ENCODE peak calls at places on chromosomes 6 and 20, in seven cellular contexts. F is myocyte; H is fibroblast of pulmonary artery; K is anterior cingulate cortex; W is activated CD4-positive, CD25-positive, alpha-beta regulatory T cell; G is stimulated activated CD4-positive, alpha-beta T cell treated with anti-CD3 and anti-CD28 coated beads, Interleukin-2, amount 100 ng/mL, for 48 hours; L is NCI-H2171. E is an unnamed sample.

GRCh38 chr6:43776799-43777776 is 7.1 kb downstream of the VEGFA start:
- DNase-seq in F (peak), W (no peak), L (no peak), H (no peak), G (no peak), K (no peak), E (no peak)

GRCh38 chr20:61762886-61763739 is 302.6 kb downstream of the TAF4 start:
- DNase-seq in H (no peak), L (no peak), G (no peak), W (no peak), K (no peak), F (no peak), E (no peak)

GRCh38 chr20:48143435-48144081 is 358.3 kb upstream of the SULF2 start:
- DNase-seq in F (no peak), K (no peak), H (no peak), L (peak), W (no peak), G (no peak), E (no peak)

GRCh38 chr6:99241905-99242534 is 107.5 kb downstream of the FAXC start:
- DNase-seq in G (no peak), H (peak), W (no peak), L (no peak), F (peak), K (no peak), E (peak)

GRCh38 chr20:46984391-46984790 is 89.7 kb downstream of the EYA2 start:
- DNase-seq in H (peak), K (no peak), L (no peak), G (no peak), F (no peak), W (no peak), E (peak)

GRCh38 chr6:165889636-165890403 is 226.8 kb upstream of the PDE10A start:
- DNase-seq in H (peak), K (no peak), F (peak), W (no peak), G (peak), L (no peak), E (peak)

GRCh38 chr20:63502671-63503172 is 3.8 kb upstream of the EEF1A2 start:
- DNase-seq in H (no peak), K (no peak), F (no peak), L (peak), W (no peak), G (no peak), E (no peak)

GRCh38 chr20:4767084-4767483 is 45.4 kb downstream of the PRND start:
- DNase-seq in W (no peak), F (no peak), G (no peak), K (no peak), H (no peak), L (no peak), E (no peak)

GRCh38 chr6:39157511-39157910 is 42.5 kb upstream of the SAYSD1 start:
- DNase-seq in W (no peak), L (no peak), F (no peak), G (no peak), H (no peak), K (no peak), E (no peak)

GRCh38 chr6:22821664-22822320 is 252.4 kb downstream of the HDGFL1 start:
- DNase-seq in L (no peak), G (no peak), W (no peak), F (peak), H (peak), K (no peak), E (peak)

GRCh38 chr20:50279988-50280850 is 89.6 kb downstream of the CEBPB start:
- DNase-seq in F (no peak), G (no peak), L (no peak), W (no peak), H (no peak), K (no peak), E (no peak)

GRCh38 chr6:46452312-46452917 is 38.8 kb downstream of the RCAN2 start:
- DNase-seq in K (no peak), L (no peak), F (no peak), H (no peak), W (no peak), G (no peak), E (no peak)

GRCh38 chr20:17562804-17563305 is 7.0 kb upstream of the DSTN start:
- DNase-seq in G (no peak), W (no peak), F (peak), K (no peak), H (peak), L (no peak), E (peak)

GRCh38 chr6:15310680-15311079 is 64.8 kb downstream of the JARID2 start:
- DNase-seq in G (no peak), K (no peak), F (peak), L (no peak), W (no peak), H (no peak), E (no peak)

GRCh38 chr20:266604-267562 is 9.4 kb downstream of the DEFB132 start:
- DNase-seq in F (peak), W (peak), G (peak), H (peak), L (peak), K (peak), E (peak)

GRCh38 chr6:80356545-80356944 is 250.1 kb downstream of the BCKDHB start:
- DNase-seq in W (no peak), K (no peak), L (no peak), F (no peak), G (no peak), H (no peak), E (no peak)

GRCh38 chr20:44536139-44536538 is 14.3 kb upstream of the SERINC3 start:
- DNase-seq in H (no peak), F (no peak), K (no peak), L (no peak), G (no peak), W (no peak), E (no peak)

GRCh38 chr20:40813213-40813510 is 124.1 kb upstream of the MAFB start:
- DNase-seq in W (no peak), G (no peak), H (no peak), F (peak), K (no peak), L (no peak), E (no peak)

GRCh38 chr6:2558098-2558770 is 192.5 kb downstream of the MYLK4 start:
- DNase-seq in F (no peak), W (no peak), G (no peak), K (no peak), H (no peak), L (no peak), E (no peak)

GRCh38 chr20:3995067-3995748 is 20.1 kb downstream of the RNF24 start:
- DNase-seq in H (peak), F (peak), G (no peak), L (no peak), W (no peak), K (no peak), E (peak)

GRCh38 chr6:129490551-129491245 is 219.3 kb downstream of the ARHGAP18 start:
- DNase-seq in F (peak), L (no peak), G (peak), W (peak), H (peak), K (no peak), E (peak)

GRCh38 chr6:46921731-46922130 is at the start of gene ADGRF5:
- DNase-seq in G (no peak), F (no peak), L (no peak), W (no peak), K (no peak), H (no peak), E (peak)

GRCh38 chr20:41480054-41480770 is 113.6 kb upstream of the EMILIN3 start:
- DNase-seq in F (peak), K (no peak), L (no peak), H (peak), G (no peak), W (no peak), E (peak)

GRCh38 chr6:52534966-52535390 is 41.9 kb downstream of the TRAM2 start:
- DNase-seq in K (no peak), W (no peak), G (peak), L (no peak), H (no peak), F (no peak), E (no peak)

GRCh38 chr6:579339-579738 is 77.6 kb downstream of the HUS1B start:
- DNase-seq in L (no peak), K (no peak), F (peak), W (no peak), H (peak), G (no peak), E (peak)

GRCh38 chr20:57663681-57664451 is 43.6 kb upstream of the ZBP1 start:
- DNase-seq in K (no peak), H (no peak), G (no peak), W (no peak), L (no peak), F (no peak), E (no peak)

GRCh38 chr20:48052492-48052870 is 267.2 kb upstream of the SULF2 start:
- DNase-seq in L (no peak), H (peak), K (no peak), W (no peak), F (no peak), G (no peak), E (peak)

GRCh38 chr6:47109281-47109680 is 67.1 kb upstream of the ADGRF1 start:
- DNase-seq in W (no peak), L (no peak), K (no peak), H (peak), G (no peak), F (peak), E (peak)

GRCh38 chr6:48733581-48733980 is 622.6 kb upstream of the PTCHD4 start:
- DNase-seq in G (no peak), L (no peak), F (no peak), K (no peak), W (no peak), H (no peak), E (peak)

GRCh38 chr6:80022803-80023202 is 18.4 kb downstream of the TTK start:
- DNase-seq in L (no peak), G (no peak), W (no peak), F (no peak), H (peak), K (no peak), E (peak)

GRCh38 chr6:49849121-49849907 is 17.0 kb downstream of the CRISP1 start:
- DNase-seq in H (peak), F (peak), L (peak), W (no peak), G (no peak), K (no peak), E (peak)

GRCh38 chr6:161171207-161171606 is 102.7 kb downstream of the AGPAT4 start:
- DNase-seq in G (no peak), H (no peak), F (no peak), K (no peak), L (no peak), W (no peak), E (no peak)

GRCh38 chr20:23566199-23566932 is 1.9 kb downstream of the CST9L start:
- DNase-seq in K (no peak), H (no peak), W (no peak), L (no peak), G (no peak), F (no peak), E (no peak)

GRCh38 chr6:48764261-48764660 is 653.3 kb upstream of the PTCHD4 start:
- DNase-seq in H (peak), W (no peak), F (no peak), K (no peak), L (no peak), G (no peak), E (peak)

GRCh38 chr20:35296101-35296554 is 3.9 kb upstream of the FAM83C start:
- DNase-seq in G (no peak), L (no peak), K (no peak), W (no peak), H (no peak), F (no peak), E (no peak)

GRCh38 chr6:6131492-6132109 is 124.9 kb upstream of the NRN1 start:
- DNase-seq in L (no peak), G (no peak), F (peak), H (no peak), W (no peak), K (no peak), E (no peak)

GRCh38 chr6:57173886-57174510 is 1.9 kb downstream of the BAG2 start:
- DNase-seq in H (peak), L (no peak), G (no peak), F (peak), W (no peak), K (no peak), E (peak)

GRCh38 chr6:138250513-138251247 is 32.4 kb upstream of the PBOV1 start:
- DNase-seq in H (peak), F (no peak), K (peak), W (no peak), L (no peak), G (no peak), E (peak)

E was measured in cardiac fibroblast.